ENCODE peak calls at places on chromosomes 6 and 20, in ten cellular contexts. A is ACHN, Y is A549, S is GM13976, O is putamen, G is foreskin keratinocyte, L is left kidney, W is erythroblast, F is KBM-7, K is KG1. T is an unnamed sample.

GRCh38 chr6:148272597-148272996 is 70.0 kb upstream of the SASH1 start:
- DNase-seq in G (no peak), L (no peak), Y (no peak), F (no peak), S (no peak), A (no peak), W (no peak), K (no peak), O (no peak), T (no peak)

GRCh38 chr6:41466437-41466990 is 79.7 kb upstream of the FOXP4 start:
- DNase-seq in S (no peak), G (no peak), F (no peak), A (no peak), K (no peak), Y (no peak), L (no peak), W (no peak), O (no peak), T (no peak)

GRCh38 chr20:19947611-19948264 is 69.4 kb upstream of the NAA20 start:
- DNase-seq in O (no peak), Y (no peak), K (no peak), G (peak; percentile 39), A (no peak), L (no peak), W (no peak), F (no peak), S (peak; percentile 62), T (peak; percentile 86)

GRCh38 chr20:53918949-53919361 is 151.4 kb downstream of the BCAS1 start:
- DNase-seq in W (no peak), G (no peak), K (no peak), F (no peak), L (peak; percentile 84), S (no peak), A (no peak), O (no peak), Y (no peak), T (peak; percentile 75)

GRCh38 chr20:40459299-40459698 is 229.7 kb downstream of the MAFB start:
- DNase-seq in G (no peak), F (no peak), A (no peak), S (no peak), L (no peak), Y (no peak), W (no peak), K (no peak), O (no peak), T (no peak)

GRCh38 chr6:15922510-15923307 is 206.2 kb upstream of the MYLIP start:
- DNase-seq in W (no peak), G (peak; percentile 50), F (peak; percentile 85), Y (no peak), O (no peak), S (no peak), A (no peak), L (no peak), K (no peak), T (no peak)

GRCh38 chr6:61947311-61947970 is 338.6 kb downstream of the KHDRBS2 start:
- DNase-seq in L (no peak), F (no peak), W (no peak), Y (no peak), K (no peak), G (no peak), A (no peak), O (no peak), S (no peak), T (no peak)

GRCh38 chr6:17907467-17908229 is 79.8 kb downstream of the KIF13A start:
- DNase-seq in L (no peak), S (no peak), O (peak; percentile 29), A (peak; percentile 93), G (peak; percentile 99), Y (peak; percentile 66), F (peak; percentile 97), W (peak; percentile 95), K (peak; percentile 55), T (peak; percentile 10)

GRCh38 chr20:44395963-44396340 is 40.5 kb downstream of the HNF4A start:
- DNase-seq in Y (no peak), K (no peak), S (no peak), O (no peak), G (no peak), F (no peak), W (no peak), A (no peak), L (no peak), T (no peak)

GRCh38 chr6:42385339-42385738 is 66.4 kb downstream of the TRERF1 start:
- DNase-seq in G (no peak), Y (no peak), L (no peak), S (no peak), F (no peak), A (no peak), W (no peak), K (no peak), O (no peak), T (no peak)

GRCh38 chr6:54654376-54654775 is 192.2 kb upstream of the FAM83B start:
- DNase-seq in W (no peak), G (no peak), L (no peak), F (no peak), K (no peak), Y (no peak), A (peak; percentile 14), S (no peak), O (no peak), T (no peak)

GRCh38 chr6:113351183-113351834 is 505.8 kb upstream of the MARCKS start:
- DNase-seq in A (no peak), K (no peak), L (no peak), S (no peak), O (no peak), G (peak; percentile 62), Y (no peak), W (no peak), F (no peak), T (no peak)

GRCh38 chr6:20349225-20349624 is 52.5 kb upstream of the E2F3 start:
- DNase-seq in W (no peak), Y (no peak), O (no peak), K (no peak), A (no peak), F (no peak), L (no peak), G (no peak), S (no peak), T (peak; percentile 57)

GRCh38 chr6:79522609-79523008 is 14.6 kb downstream of the LCA5 start:
- DNase-seq in A (no peak), F (no peak), S (no peak), O (no peak), Y (no peak), K (no peak), W (no peak), L (no peak), G (no peak), T (no peak)

GRCh38 chr6:155330133-155330734 is 15.9 kb upstream of the TFB1M start:
- DNase-seq in S (no peak), O (no peak), G (no peak), W (no peak), L (no peak), A (no peak), K (no peak), Y (no peak), F (no peak), T (no peak)

GRCh38 chr6:15042938-15043337 is 202.9 kb upstream of the JARID2 start:
- DNase-seq in Y (no peak), O (no peak), S (no peak), G (no peak), F (no peak), A (no peak), W (peak; percentile 37), K (no peak), L (no peak), T (no peak)

GRCh38 chr20:38054647-38055046 is 21.1 kb downstream of the RPRD1B start:
- DNase-seq in A (no peak), Y (no peak), G (no peak), K (no peak), O (no peak), L (no peak), W (no peak), S (no peak), F (no peak), T (no peak)

GRCh38 chr6:158143700-158144099 is 24.4 kb downstream of the SERAC1 start:
- DNase-seq in K (no peak), A (peak; percentile 17), F (peak; percentile 44), L (no peak), G (no peak), Y (peak; percentile 7), O (no peak), S (peak; percentile 36), W (peak; percentile 4), T (peak; percentile 11)

GRCh38 chr6:116370717-116371383 is at the start of gene DSE:
- DNase-seq in O (peak; percentile 69), A (peak; percentile 85), F (peak; percentile 61), K (peak; percentile 39), S (peak; percentile 84), L (peak; percentile 91), G (peak; percentile 89), W (peak; percentile 44), Y (peak; percentile 44), T (peak; percentile 84)

GRCh38 chr6:133396225-133396624 is 155.1 kb downstream of the EYA4 start:
- DNase-seq in K (no peak), A (no peak), O (no peak), F (no peak), L (no peak), Y (no peak), S (no peak), W (no peak), G (peak; percentile 26), T (no peak)

GRCh38 chr6:75065524-75065923 is 140.3 kb downstream of the COL12A1 start:
- DNase-seq in W (no peak), Y (no peak), A (peak; percentile 11), F (peak; percentile 19), O (no peak), S (no peak), K (no peak), L (peak; percentile 29), G (peak; percentile 4), T (peak; percentile 8)

GRCh38 chr6:137102050-137102848 is 57.5 kb upstream of the IL20RA start:
- DNase-seq in W (no peak), L (no peak), Y (no peak), O (no peak), A (no peak), K (no peak), F (no peak), S (peak; percentile 36), G (peak; percentile 85), T (peak; percentile 87)

GRCh38 chr20:25077610-25078169 is 4.3 kb downstream of the VSX1 start:
- DNase-seq in A (peak; percentile 22), L (no peak), K (no peak), W (no peak), S (no peak), F (no peak), G (no peak), O (no peak), Y (peak; percentile 60), T (no peak)

GRCh38 chr6:47083586-47084047 is 41.5 kb upstream of the ADGRF1 start:
- DNase-seq in F (peak; percentile 25), O (no peak), W (no peak), K (no peak), G (no peak), L (peak; percentile 86), S (no peak), Y (no peak), A (no peak), T (no peak)

GRCh38 chr6:100998111-100998510 is 117.0 kb upstream of the ASCC3 start:
- DNase-seq in G (peak; percentile 62), L (no peak), A (no peak), Y (no peak), O (no peak), S (no peak), F (no peak), W (no peak), K (no peak), T (no peak)

GRCh38 chr20:51029556-51029955 is 6.6 kb upstream of the KCNG1 start:
- DNase-seq in K (no peak), L (no peak), W (no peak), G (no peak), F (no peak), S (no peak), A (no peak), O (no peak), Y (no peak), T (no peak)

GRCh38 chr6:116059713-116060571 is 749 bp downstream of the FRK start:
- DNase-seq in W (peak; percentile 54), K (no peak), O (no peak), F (peak; percentile 53), A (peak; percentile 22), G (peak; percentile 48), Y (no peak), S (peak; percentile 36), L (peak; percentile 68), T (peak; percentile 46)

GRCh38 chr6:28725890-28726348 is 197.9 kb downstream of the TRIM27 start:
- DNase-seq in L (no peak), Y (no peak), A (no peak), S (no peak), O (no peak), G (peak; percentile 78), K (no peak), W (peak; percentile 25), F (no peak), T (no peak)

T was measured in GM12865.